ENCODE peak calls at places on chromosomes 11 and 22, in nine cellular contexts. One of them, this sample, is unnamed.

GRCh38 chr11:72069787-72070251 is 10.5 kb downstream of the NUMA1 start:
- DNase-seq in CD4-positive, alpha-beta T cell: no peak
- DNase-seq in HFF-Myc: peak
- DNase-seq in neural crest cell: no peak
- DNase-seq in astrocyte of the spinal cord: peak
- DNase-seq in cardiac muscle cell: peak
- DNase-seq in heart left ventricle: peak
- DNase-seq in endothelial cell: no peak
- DNase-seq in uterus: peak
- DNase-seq in this sample: peak

GRCh38 chr11:118078972-118079411 is 2.1 kb downstream of the TMPRSS4 start:
- DNase-seq in heart left ventricle: no peak
- DNase-seq in HFF-Myc: no peak
- DNase-seq in astrocyte of the spinal cord: no peak
- DNase-seq in uterus: no peak
- DNase-seq in neural crest cell: no peak
- DNase-seq in endothelial cell: no peak
- DNase-seq in cardiac muscle cell: no peak
- DNase-seq in CD4-positive, alpha-beta T cell: no peak
- DNase-seq in this sample: no peak

GRCh38 chr22:17777005-17777716 is 2.9 kb upstream of the BID start:
- DNase-seq in cardiac muscle cell: no peak
- DNase-seq in uterus: no peak
- DNase-seq in CD4-positive, alpha-beta T cell: peak
- DNase-seq in heart left ventricle: peak
- DNase-seq in astrocyte of the spinal cord: no peak
- DNase-seq in endothelial cell: no peak
- DNase-seq in neural crest cell: no peak
- DNase-seq in HFF-Myc: no peak
- DNase-seq in this sample: no peak

GRCh38 chr11:130071211-130071712 is 1.6 kb downstream of the APLP2 start:
- DNase-seq in heart left ventricle: no peak
- DNase-seq in cardiac muscle cell: peak
- DNase-seq in astrocyte of the spinal cord: peak
- DNase-seq in endothelial cell: no peak
- DNase-seq in HFF-Myc: no peak
- DNase-seq in neural crest cell: no peak
- DNase-seq in uterus: no peak
- DNase-seq in CD4-positive, alpha-beta T cell: no peak
- DNase-seq in this sample: peak

GRCh38 chr11:288328-289144 is at the start of gene PGGHG:
- DNase-seq in uterus: peak
- DNase-seq in heart left ventricle: peak
- DNase-seq in astrocyte of the spinal cord: no peak
- DNase-seq in cardiac muscle cell: peak
- DNase-seq in neural crest cell: peak
- DNase-seq in CD4-positive, alpha-beta T cell: peak
- DNase-seq in endothelial cell: peak
- DNase-seq in HFF-Myc: no peak
- DNase-seq in this sample: peak

GRCh38 chr11:9594267-9595046 is 21.0 kb downstream of the WEE1 start:
- DNase-seq in heart left ventricle: no peak
- DNase-seq in HFF-Myc: no peak
- DNase-seq in neural crest cell: no peak
- DNase-seq in uterus: no peak
- DNase-seq in endothelial cell: no peak
- DNase-seq in cardiac muscle cell: no peak
- DNase-seq in CD4-positive, alpha-beta T cell: no peak
- DNase-seq in astrocyte of the spinal cord: no peak
- DNase-seq in this sample: peak

GRCh38 chr22:49583341-49583740 is 244.3 kb downstream of the BRD1 start:
- DNase-seq in heart left ventricle: no peak
- DNase-seq in uterus: no peak
- DNase-seq in astrocyte of the spinal cord: no peak
- DNase-seq in cardiac muscle cell: no peak
- DNase-seq in neural crest cell: no peak
- DNase-seq in endothelial cell: no peak
- DNase-seq in HFF-Myc: no peak
- DNase-seq in CD4-positive, alpha-beta T cell: no peak
- DNase-seq in this sample: no peak

GRCh38 chr22:29979645-29980303 is 96.8 kb downstream of the MTMR3 start:
- DNase-seq in heart left ventricle: no peak
- DNase-seq in endothelial cell: no peak
- DNase-seq in HFF-Myc: no peak
- DNase-seq in astrocyte of the spinal cord: no peak
- DNase-seq in neural crest cell: no peak
- DNase-seq in cardiac muscle cell: no peak
- DNase-seq in CD4-positive, alpha-beta T cell: no peak
- DNase-seq in uterus: no peak
- DNase-seq in this sample: peak

GRCh38 chr22:23179381-23180294 is 671 bp upstream of the BCR start:
- DNase-seq in heart left ventricle: no peak
- DNase-seq in uterus: peak
- DNase-seq in endothelial cell: no peak
- DNase-seq in neural crest cell: no peak
- DNase-seq in CD4-positive, alpha-beta T cell: no peak
- DNase-seq in astrocyte of the spinal cord: no peak
- DNase-seq in HFF-Myc: no peak
- DNase-seq in cardiac muscle cell: peak
- DNase-seq in this sample: no peak

GRCh38 chr11:35418847-35419712 is at the start of gene SLC1A2:
- DNase-seq in endothelial cell: peak
- DNase-seq in uterus: peak
- DNase-seq in cardiac muscle cell: peak
- DNase-seq in CD4-positive, alpha-beta T cell: no peak
- DNase-seq in neural crest cell: peak
- DNase-seq in heart left ventricle: peak
- DNase-seq in astrocyte of the spinal cord: peak
- DNase-seq in HFF-Myc: no peak
- DNase-seq in this sample: peak

GRCh38 chr11:107598225-107599139 is 7.5 kb downstream of the ELMOD1 start:
- DNase-seq in heart left ventricle: no peak
- DNase-seq in neural crest cell: no peak
- DNase-seq in endothelial cell: peak
- DNase-seq in CD4-positive, alpha-beta T cell: no peak
- DNase-seq in cardiac muscle cell: peak
- DNase-seq in HFF-Myc: no peak
- DNase-seq in astrocyte of the spinal cord: no peak
- DNase-seq in uterus: no peak
- DNase-seq in this sample: no peak

GRCh38 chr22:41501209-41501608 is 32.3 kb downstream of the ACO2 start:
- DNase-seq in heart left ventricle: no peak
- DNase-seq in cardiac muscle cell: no peak
- DNase-seq in neural crest cell: no peak
- DNase-seq in CD4-positive, alpha-beta T cell: no peak
- DNase-seq in endothelial cell: no peak
- DNase-seq in HFF-Myc: no peak
- DNase-seq in astrocyte of the spinal cord: no peak
- DNase-seq in uterus: no peak
- DNase-seq in this sample: no peak

GRCh38 chr11:81098471-81098870 is 1635.2 kb downstream of the FAM181B start:
- DNase-seq in uterus: no peak
- DNase-seq in heart left ventricle: no peak
- DNase-seq in CD4-positive, alpha-beta T cell: no peak
- DNase-seq in HFF-Myc: no peak
- DNase-seq in endothelial cell: no peak
- DNase-seq in cardiac muscle cell: no peak
- DNase-seq in astrocyte of the spinal cord: no peak
- DNase-seq in neural crest cell: no peak
- DNase-seq in this sample: no peak

GRCh38 chr11:115524572-115524971 is 20.4 kb upstream of the CADM1 start:
- DNase-seq in HFF-Myc: no peak
- DNase-seq in heart left ventricle: no peak
- DNase-seq in cardiac muscle cell: no peak
- DNase-seq in astrocyte of the spinal cord: no peak
- DNase-seq in uterus: no peak
- DNase-seq in CD4-positive, alpha-beta T cell: no peak
- DNase-seq in endothelial cell: no peak
- DNase-seq in neural crest cell: no peak
- DNase-seq in this sample: no peak

GRCh38 chr11:76781046-76781801 is 1.9 kb upstream of the TSKU start:
- DNase-seq in astrocyte of the spinal cord: no peak
- DNase-seq in HFF-Myc: peak
- DNase-seq in endothelial cell: no peak
- DNase-seq in neural crest cell: no peak
- DNase-seq in CD4-positive, alpha-beta T cell: no peak
- DNase-seq in cardiac muscle cell: no peak
- DNase-seq in heart left ventricle: no peak
- DNase-seq in uterus: no peak
- DNase-seq in this sample: peak

GRCh38 chr11:76783901-76784813 is 1.0 kb downstream of the TSKU start:
- DNase-seq in HFF-Myc: no peak
- DNase-seq in cardiac muscle cell: peak
- DNase-seq in CD4-positive, alpha-beta T cell: no peak
- DNase-seq in heart left ventricle: peak
- DNase-seq in astrocyte of the spinal cord: peak
- DNase-seq in uterus: peak
- DNase-seq in neural crest cell: peak
- DNase-seq in endothelial cell: peak
- DNase-seq in this sample: peak

GRCh38 chr11:76781861-76782500 is 1.2 kb upstream of the TSKU start:
- DNase-seq in uterus: no peak
- DNase-seq in CD4-positive, alpha-beta T cell: no peak
- DNase-seq in cardiac muscle cell: no peak
- DNase-seq in heart left ventricle: no peak
- DNase-seq in astrocyte of the spinal cord: no peak
- DNase-seq in endothelial cell: no peak
- DNase-seq in HFF-Myc: no peak
- DNase-seq in neural crest cell: no peak
- DNase-seq in this sample: no peak

GRCh38 chr11:76783294-76783900 is at the start of gene TSKU:
- DNase-seq in uterus: peak
- DNase-seq in heart left ventricle: no peak
- DNase-seq in cardiac muscle cell: no peak
- DNase-seq in astrocyte of the spinal cord: peak
- DNase-seq in CD4-positive, alpha-beta T cell: no peak
- DNase-seq in HFF-Myc: no peak
- DNase-seq in endothelial cell: no peak
- DNase-seq in neural crest cell: peak
- DNase-seq in this sample: no peak

GRCh38 chr11:76782526-76783293 is 446 bp upstream of the TSKU start:
- DNase-seq in HFF-Myc: peak
- DNase-seq in CD4-positive, alpha-beta T cell: no peak
- DNase-seq in neural crest cell: peak
- DNase-seq in cardiac muscle cell: peak
- DNase-seq in astrocyte of the spinal cord: peak
- DNase-seq in endothelial cell: peak
- DNase-seq in heart left ventricle: peak
- DNase-seq in uterus: peak
- DNase-seq in this sample: peak
- TF ChIP-seq CTCF in HFF-Myc: no peak
- TF ChIP-seq CTCF in CD4-positive, alpha-beta T cell: no peak
- TF ChIP-seq CTCF in neural crest cell: no peak
- TF ChIP-seq CTCF in cardiac muscle cell: no peak
- TF ChIP-seq CTCF in astrocyte of the spinal cord: no peak
- TF ChIP-seq CTCF in endothelial cell: no peak
- TF ChIP-seq CTCF in heart left ventricle: no peak
- TF ChIP-seq CTCF in uterus: peak
- TF ChIP-seq CTCF in this sample: no peak

DNA sequence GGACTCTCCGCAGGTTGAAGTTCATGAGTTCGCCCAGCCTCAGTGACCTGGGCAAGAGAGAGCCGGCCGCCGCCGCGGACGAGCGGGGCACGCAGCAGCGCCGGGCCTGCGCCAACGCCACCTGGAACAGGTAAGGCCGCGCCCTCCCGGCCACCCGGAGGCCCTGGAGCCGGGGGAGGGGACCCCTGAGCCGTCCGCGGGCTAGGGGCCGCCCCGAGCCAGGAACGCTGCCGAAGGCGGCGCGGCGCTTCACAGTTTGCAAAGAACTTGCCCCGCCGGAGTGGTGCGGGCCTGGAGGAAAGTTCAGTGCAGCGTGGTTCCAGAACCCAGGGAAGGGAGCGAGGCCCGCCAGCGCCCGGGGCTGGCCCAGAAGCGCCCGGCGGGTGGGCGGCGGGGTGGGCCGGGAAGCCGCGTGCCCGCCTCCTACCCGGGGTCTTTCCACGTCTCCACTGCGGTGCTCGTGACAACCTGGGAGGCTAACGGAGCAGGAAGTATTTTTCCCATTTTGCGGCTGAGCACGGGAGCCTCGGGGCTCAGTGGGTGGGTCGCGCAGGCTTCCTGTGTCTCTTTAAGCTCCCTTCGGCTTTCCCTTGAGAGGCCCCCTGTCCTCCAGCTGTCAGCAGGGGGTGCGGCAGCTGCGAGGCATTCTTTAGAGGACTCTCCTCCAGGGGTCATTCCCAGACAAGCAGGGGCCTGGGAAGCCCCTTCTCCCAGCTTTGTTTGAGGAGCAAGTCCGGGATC is 645 bp downstream of the PRR5 start:
- DNase-seq in cardiac muscle cell: peak
- DNase-seq in uterus: no peak
- DNase-seq in heart left ventricle: no peak
- DNase-seq in neural crest cell: peak
- DNase-seq in astrocyte of the spinal cord: no peak
- DNase-seq in CD4-positive, alpha-beta T cell: peak
- DNase-seq in HFF-Myc: no peak
- DNase-seq in endothelial cell: peak
- DNase-seq in this sample: peak
- TF ChIP-seq CTCF in cardiac muscle cell: peak
- TF ChIP-seq CTCF in uterus: no peak
- TF ChIP-seq CTCF in heart left ventricle: no peak
- TF ChIP-seq CTCF in neural crest cell: no peak
- TF ChIP-seq CTCF in astrocyte of the spinal cord: no peak
- TF ChIP-seq CTCF in CD4-positive, alpha-beta T cell: no peak
- TF ChIP-seq CTCF in HFF-Myc: peak
- TF ChIP-seq CTCF in endothelial cell: no peak
- TF ChIP-seq CTCF in this sample: no peak

GRCh38 chr22:39343259-39344045 is 6.3 kb upstream of the SYNGR1 start:
- DNase-seq in heart left ventricle: peak
- DNase-seq in uterus: peak
- DNase-seq in astrocyte of the spinal cord: peak
- DNase-seq in cardiac muscle cell: peak
- DNase-seq in endothelial cell: peak
- DNase-seq in neural crest cell: peak
- DNase-seq in HFF-Myc: peak
- DNase-seq in CD4-positive, alpha-beta T cell: peak
- DNase-seq in this sample: peak
- TF ChIP-seq CTCF in heart left ventricle: peak
- TF ChIP-seq CTCF in uterus: peak
- TF ChIP-seq CTCF in astrocyte of the spinal cord: peak
- TF ChIP-seq CTCF in cardiac muscle cell: peak
- TF ChIP-seq CTCF in endothelial cell: peak
- TF ChIP-seq CTCF in neural crest cell: peak
- TF ChIP-seq CTCF in HFF-Myc: peak
- TF ChIP-seq CTCF in CD4-positive, alpha-beta T cell: peak
- TF ChIP-seq CTCF in this sample: peak

DNA sequence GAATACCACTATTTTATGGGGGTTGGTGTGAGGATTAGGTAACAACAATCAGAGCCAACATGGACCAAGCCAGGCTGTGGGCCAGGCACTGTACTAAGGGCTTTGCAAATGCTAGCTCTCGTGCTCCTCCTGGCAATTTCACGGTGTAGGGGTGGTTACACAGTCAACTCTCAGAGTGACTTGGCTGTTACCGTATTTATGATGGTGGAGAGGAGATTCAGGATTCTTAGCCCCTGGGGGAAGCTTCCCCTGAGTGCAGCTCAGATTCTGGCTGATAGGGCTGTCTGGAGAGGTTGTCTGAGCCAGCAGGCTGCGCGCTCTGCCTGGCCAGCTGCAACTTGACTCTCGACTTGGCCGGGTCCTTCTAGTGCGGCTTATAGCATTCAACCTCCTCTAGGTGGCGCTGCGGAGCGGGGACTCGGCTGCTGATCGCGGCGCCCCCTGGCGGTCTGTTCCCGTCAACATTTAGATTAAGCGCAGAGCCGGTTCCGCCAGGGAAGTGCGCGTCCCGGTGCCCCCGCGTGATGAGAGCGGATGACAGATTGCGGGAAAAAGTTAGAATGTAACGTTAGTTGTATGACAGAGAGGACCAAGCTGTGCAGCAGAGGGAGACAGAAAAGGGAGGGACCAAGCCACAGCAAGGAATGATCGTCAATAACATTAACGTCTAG is 4.5 kb upstream of the NCF4 start:
- DNase-seq in uterus: peak
- DNase-seq in astrocyte of the spinal cord: peak
- DNase-seq in CD4-positive, alpha-beta T cell: peak
- DNase-seq in endothelial cell: peak
- DNase-seq in heart left ventricle: peak
- DNase-seq in cardiac muscle cell: peak
- DNase-seq in neural crest cell: peak
- DNase-seq in HFF-Myc: peak
- DNase-seq in this sample: peak
- TF ChIP-seq CTCF in uterus: peak
- TF ChIP-seq CTCF in astrocyte of the spinal cord: peak
- TF ChIP-seq CTCF in CD4-positive, alpha-beta T cell: peak
- TF ChIP-seq CTCF in endothelial cell: peak
- TF ChIP-seq CTCF in heart left ventricle: peak
- TF ChIP-seq CTCF in cardiac muscle cell: peak
- TF ChIP-seq CTCF in neural crest cell: peak
- TF ChIP-seq CTCF in HFF-Myc: peak
- TF ChIP-seq CTCF in this sample: peak

This sample was measured in AG10803.